ENCODE peak calls at places on chromosome 21, in nine cellular contexts. X is pancreas, D is AG04450, M is right lobe of liver, Q is aorta, P is mesendoderm, Z is PC-3, T is HAP-1, G is right cardiac atrium. I is an unnamed sample.

GRCh38 chr21:33047231-33047630 is 21.5 kb downstream of the OLIG2 start:
- DNase-seq in X (no peak), D (peak), M (no peak), Q (no peak), P (no peak), Z (peak), T (no peak), G (no peak), I (no peak)

GRCh38 chr21:38945536-38946245 is 140.0 kb downstream of the ETS2 start:
- DNase-seq in X (no peak), D (no peak), M (no peak), Q (no peak), P (peak), Z (no peak), T (no peak), G (no peak), I (peak)

GRCh38 chr21:38306407-38306806 is 49.6 kb downstream of the KCNJ15 start:
- DNase-seq in X (no peak), D (peak), M (no peak), Q (no peak), P (no peak), Z (peak), T (no peak), G (no peak), I (peak)

GRCh38 chr21:39686636-39687035 is 58.3 kb upstream of the IGSF5 start:
- DNase-seq in X (no peak), D (no peak), M (no peak), Q (no peak), P (no peak), Z (no peak), T (no peak), G (no peak), I (no peak)

GRCh38 chr21:37877171-37877570 is 39.1 kb downstream of the KCNJ6 start:
- DNase-seq in X (no peak), D (no peak), M (no peak), Q (no peak), P (no peak), Z (peak), T (no peak), G (no peak), I (no peak)

GRCh38 chr21:31282095-31282709 is 61.9 kb downstream of the TIAM1 start:
- DNase-seq in X (no peak), D (peak), M (no peak), Q (no peak), P (no peak), Z (peak), T (no peak), G (peak), I (peak)

GRCh38 chr21:45846373-45847160 is 135.0 kb upstream of the COL6A1 start:
- DNase-seq in X (no peak), D (no peak), M (no peak), Q (no peak), P (no peak), Z (no peak), T (peak), G (no peak), I (no peak)

GRCh38 chr21:45632165-45632896 is 11.2 kb upstream of the PCBP3 start:
- DNase-seq in X (no peak), D (no peak), M (no peak), Q (no peak), P (no peak), Z (no peak), T (no peak), G (no peak), I (no peak)

GRCh38 chr21:29991624-29992023 is 51.8 kb upstream of the GRIK1 start:
- DNase-seq in X (no peak), D (no peak), M (no peak), Q (no peak), P (no peak), Z (no peak), T (no peak), G (no peak), I (no peak)

GRCh38 chr21:40047211-40047610 is 180.0 kb downstream of the PCP4 start:
- DNase-seq in X (no peak), D (no peak), M (no peak), Q (no peak), P (no peak), Z (no peak), T (no peak), G (no peak), I (no peak)

GRCh38 chr21:27448960-27449359 is 482.1 kb upstream of the ADAMTS5 start:
- DNase-seq in X (peak), D (no peak), M (no peak), Q (no peak), P (no peak), Z (no peak), T (no peak), G (no peak), I (no peak)

GRCh38 chr21:44012474-44013379 is 618 bp downstream of the TRAPPC10 start:
- DNase-seq in X (peak), D (no peak), M (peak), Q (peak), P (peak), Z (peak), T (no peak), G (peak), I (no peak)

GRCh38 chr21:44347911-44348451 is 5.4 kb upstream of the TRPM2 start:
- DNase-seq in X (no peak), D (no peak), M (no peak), Q (no peak), P (no peak), Z (no peak), T (no peak), G (peak), I (no peak)

GRCh38 chr21:36282568-36283230 is 37.3 kb upstream of the MORC3 start:
- DNase-seq in X (no peak), D (no peak), M (no peak), Q (no peak), P (no peak), Z (no peak), T (no peak), G (no peak), I (no peak)

GRCh38 chr21:46009951-46010655 is 28.5 kb downstream of the COL6A1 start:
- DNase-seq in X (no peak), D (no peak), M (peak), Q (peak), P (no peak), Z (no peak), T (no peak), G (peak), I (no peak)

GRCh38 chr21:44931501-44932365 is 8.1 kb upstream of the SLX9 start:
- DNase-seq in X (no peak), D (no peak), M (peak), Q (peak), P (no peak), Z (peak), T (no peak), G (peak), I (no peak)

GRCh38 chr21:18041012-18041411 is 203.6 kb upstream of the CHODL start:
- DNase-seq in X (no peak), D (no peak), M (no peak), Q (no peak), P (peak), Z (peak), T (peak), G (no peak), I (no peak)

GRCh38 chr21:17726047-17726446 is 93.1 kb downstream of the C21orf91 start:
- DNase-seq in X (no peak), D (no peak), M (no peak), Q (no peak), P (peak), Z (peak), T (no peak), G (no peak), I (no peak)

GRCh38 chr21:46214478-46215340 is 13.9 kb downstream of the LSS start:
- DNase-seq in X (no peak), D (no peak), M (no peak), Q (no peak), P (no peak), Z (no peak), T (no peak), G (no peak), I (no peak)

GRCh38 chr21:19640964-19641363 is 1237.4 kb upstream of the TMPRSS15 start:
- DNase-seq in X (peak), D (no peak), M (no peak), Q (no peak), P (no peak), Z (no peak), T (no peak), G (no peak), I (no peak)

GRCh38 chr21:37365657-37366487 is 701 bp upstream of the DYRK1A start:
- DNase-seq in X (peak), D (no peak), M (peak), Q (peak), P (peak), Z (peak), T (peak), G (peak), I (peak)

DNA sequence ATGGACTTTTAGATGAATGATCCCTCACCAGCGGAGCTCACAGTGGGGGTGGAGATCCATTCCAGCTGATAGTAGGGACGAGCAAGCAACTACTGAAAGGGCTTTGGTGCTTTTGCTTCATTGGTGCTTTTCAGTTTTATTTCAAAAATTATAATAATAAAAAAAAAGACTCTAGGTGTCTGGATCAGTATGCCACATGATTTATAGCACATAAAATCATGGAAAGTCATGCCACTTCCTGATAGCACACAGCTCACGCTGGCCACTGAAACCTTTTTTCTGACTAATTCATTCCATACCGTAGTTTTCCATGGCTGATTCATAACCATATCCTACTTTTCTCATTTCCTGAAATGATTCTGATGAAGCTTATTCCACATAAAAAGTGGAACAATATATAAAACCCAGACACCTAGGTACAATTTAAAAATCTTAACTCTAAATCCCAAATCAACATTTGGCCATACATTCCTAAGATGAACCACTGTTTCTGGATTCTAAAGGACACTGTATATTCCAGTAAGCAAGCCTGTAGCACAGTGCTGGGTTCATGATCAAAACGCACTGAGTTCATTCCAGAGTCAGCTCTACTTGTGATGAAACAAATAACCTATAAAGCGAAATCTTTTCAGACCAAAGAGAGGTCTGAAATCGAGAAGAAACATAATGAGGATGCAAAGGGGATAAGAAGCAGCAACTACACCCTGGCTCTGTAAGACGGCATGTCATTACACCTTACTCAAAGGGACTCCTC is 41.4 kb upstream of the KCNE1 start:
- DNase-seq in X (no peak), D (no peak), M (no peak), Q (no peak), P (peak), Z (peak), T (no peak), G (no peak), I (peak)
- H3K4me3 ChIP-seq in X (no peak), D (peak), M (no peak), Q (peak), P (no peak), Z (peak), T (no peak), G (no peak), I (no peak)

GRCh38 chr21:14889080-14889805 is 175.6 kb downstream of the NRIP1 start:
- DNase-seq in X (no peak), D (peak), M (peak), Q (no peak), P (no peak), Z (peak), T (no peak), G (no peak), I (no peak)
- H3K4me3 ChIP-seq in X (no peak), D (no peak), M (no peak), Q (no peak), P (no peak), Z (no peak), T (no peak), G (no peak), I (no peak)

GRCh38 chr21:15732996-15733329 is 3.2 kb downstream of the USP25 start:
- DNase-seq in X (no peak), D (no peak), M (no peak), Q (no peak), P (no peak), Z (no peak), T (no peak), G (no peak), I (no peak)
- H3K4me3 ChIP-seq in X (no peak), D (peak), M (no peak), Q (no peak), P (no peak), Z (peak), T (peak), G (peak), I (no peak)

GRCh38 chr21:14384453-14384852 is 1.5 kb upstream of the HSPA13 start:
- DNase-seq in X (no peak), D (no peak), M (no peak), Q (no peak), P (no peak), Z (no peak), T (no peak), G (no peak), I (no peak)
- H3K4me3 ChIP-seq in X (no peak), D (no peak), M (no peak), Q (no peak), P (no peak), Z (no peak), T (no peak), G (peak), I (no peak)

GRCh38 chr21:35041122-35041521 is 8.0 kb downstream of the RUNX1 start:
- DNase-seq in X (no peak), D (no peak), M (no peak), Q (no peak), P (no peak), Z (no peak), T (no peak), G (no peak), I (no peak)

GRCh38 chr21:35036521-35037383 is 12.3 kb downstream of the RUNX1 start:
- DNase-seq in X (no peak), D (no peak), M (no peak), Q (no peak), P (no peak), Z (no peak), T (no peak), G (no peak), I (no peak)

GRCh38 chr21:35037384-35038105 is 11.6 kb downstream of the RUNX1 start:
- DNase-seq in X (no peak), D (no peak), M (no peak), Q (no peak), P (no peak), Z (no peak), T (no peak), G (no peak), I (no peak)

GRCh38 chr21:35038772-35039145 is 10.3 kb downstream of the RUNX1 start:
- DNase-seq in X (no peak), D (no peak), M (no peak), Q (no peak), P (peak), Z (no peak), T (no peak), G (no peak), I (no peak)

DNA sequence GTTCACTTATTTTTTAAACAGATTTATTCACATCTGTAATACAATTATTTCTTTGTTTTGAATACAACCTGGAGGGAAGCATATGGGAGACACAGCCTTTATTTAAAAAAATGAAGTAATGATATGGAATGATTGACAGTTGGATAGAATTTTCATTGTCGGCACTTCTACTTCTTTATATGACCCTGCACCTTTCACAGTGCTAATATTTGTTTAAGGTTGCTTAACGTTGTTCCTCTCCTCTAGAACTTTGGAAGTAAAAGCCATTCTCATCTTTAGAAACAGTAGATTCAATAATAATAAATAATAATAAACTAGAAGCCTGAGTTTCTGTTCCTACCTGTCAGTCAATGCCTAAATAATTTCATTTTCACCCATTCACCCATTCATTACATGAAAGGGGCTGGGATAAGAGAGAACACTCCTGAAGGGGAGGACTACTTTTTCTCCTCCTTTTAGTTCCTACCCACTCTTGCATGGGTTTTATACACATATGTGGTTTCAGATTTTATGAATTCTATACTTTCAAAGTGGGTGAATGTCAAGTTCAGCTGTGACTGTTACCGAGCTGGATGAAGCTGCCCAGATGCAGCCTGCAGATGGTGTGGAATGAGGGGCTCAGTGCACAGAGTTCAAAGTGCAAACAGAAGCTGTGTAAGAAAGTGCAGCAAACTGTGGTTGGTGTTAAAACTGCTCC is 9.4 kb downstream of the RUNX1 start:
- DNase-seq in X (no peak), D (no peak), M (no peak), Q (no peak), P (no peak), Z (peak), T (no peak), G (no peak), I (no peak)
- H3K4me3 ChIP-seq in X (no peak), D (no peak), M (no peak), Q (no peak), P (no peak), Z (no peak), T (no peak), G (no peak), I (no peak)

GRCh38 chr21:42198949-42199348 is 20.0 kb upstream of the ABCG1 start:
- DNase-seq in X (no peak), D (no peak), M (no peak), Q (no peak), P (no peak), Z (no peak), T (no peak), G (no peak), I (peak)

GRCh38 chr21:42199488-42200463 is 19.2 kb upstream of the ABCG1 start:
- DNase-seq in X (no peak), D (peak), M (no peak), Q (no peak), P (peak), Z (peak), T (no peak), G (no peak), I (peak)

GRCh38 chr21:42201615-42202161 is 17.3 kb upstream of the ABCG1 start:
- DNase-seq in X (no peak), D (no peak), M (no peak), Q (no peak), P (no peak), Z (no peak), T (no peak), G (no peak), I (peak)

GRCh38 chr21:42202321-42202720 is 16.6 kb upstream of the ABCG1 start:
- DNase-seq in X (no peak), D (no peak), M (no peak), Q (no peak), P (no peak), Z (no peak), T (no peak), G (no peak), I (no peak)

DNA sequence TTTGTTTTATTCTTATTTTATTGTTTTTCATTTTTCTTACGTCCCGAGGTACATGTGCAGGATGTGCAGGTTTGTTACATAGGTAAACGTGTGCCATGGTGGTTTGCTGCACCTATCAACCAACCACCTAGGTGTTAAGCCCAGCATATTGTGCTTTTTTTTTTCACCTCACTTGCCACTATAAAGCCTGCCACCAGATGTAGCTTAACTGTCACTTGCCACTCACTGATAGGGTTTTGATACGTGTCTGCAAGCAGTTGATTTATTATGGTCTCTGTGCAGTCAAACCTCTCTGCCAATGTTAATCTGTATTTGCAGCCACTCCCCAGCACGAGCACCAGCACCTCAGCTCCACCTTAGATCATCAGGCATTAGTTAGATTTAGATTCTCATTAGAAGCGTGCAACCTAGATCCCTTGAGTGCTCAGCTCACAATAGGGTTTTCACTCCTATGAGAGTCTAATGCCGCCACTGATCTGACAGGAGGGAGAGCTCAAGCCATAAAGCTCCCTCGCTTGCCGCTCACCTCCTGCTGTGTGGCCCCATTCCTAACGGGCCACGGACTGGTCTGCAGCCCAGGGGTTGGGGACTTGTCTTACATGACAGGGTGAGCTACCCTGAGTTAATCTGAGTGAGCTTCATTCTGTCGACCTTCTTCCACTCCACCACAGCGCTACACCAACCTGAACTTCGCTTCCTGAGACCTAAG is 17.9 kb upstream of the ABCG1 start:
- DNase-seq in X (no peak), D (no peak), M (no peak), Q (no peak), P (no peak), Z (no peak), T (no peak), G (no peak), I (no peak)
- H3K4me3 ChIP-seq in X (no peak), D (no peak), M (no peak), Q (no peak), P (no peak), Z (no peak), T (no peak), G (no peak), I (no peak)

GRCh38 chr21:42527127-42527488 is 13.5 kb downstream of the SLC37A1 start:
- DNase-seq in X (no peak), D (no peak), M (no peak), Q (no peak), P (no peak), Z (no peak), T (no peak), G (no peak), I (no peak)
- H3K4me3 ChIP-seq in X (no peak), D (no peak), M (no peak), Q (no peak), P (no peak), Z (no peak), T (no peak), G (no peak), I (no peak)

GRCh38 chr21:14290584-14290983 is 74.6 kb downstream of the RBM11 start:
- DNase-seq in X (no peak), D (no peak), M (no peak), Q (no peak), P (no peak), Z (no peak), T (no peak), G (no peak), I (no peak)

GRCh38 chr21:14284439-14284838 is 68.5 kb downstream of the RBM11 start:
- DNase-seq in X (no peak), D (no peak), M (no peak), Q (no peak), P (no peak), Z (no peak), T (no peak), G (no peak), I (no peak)

DNA sequence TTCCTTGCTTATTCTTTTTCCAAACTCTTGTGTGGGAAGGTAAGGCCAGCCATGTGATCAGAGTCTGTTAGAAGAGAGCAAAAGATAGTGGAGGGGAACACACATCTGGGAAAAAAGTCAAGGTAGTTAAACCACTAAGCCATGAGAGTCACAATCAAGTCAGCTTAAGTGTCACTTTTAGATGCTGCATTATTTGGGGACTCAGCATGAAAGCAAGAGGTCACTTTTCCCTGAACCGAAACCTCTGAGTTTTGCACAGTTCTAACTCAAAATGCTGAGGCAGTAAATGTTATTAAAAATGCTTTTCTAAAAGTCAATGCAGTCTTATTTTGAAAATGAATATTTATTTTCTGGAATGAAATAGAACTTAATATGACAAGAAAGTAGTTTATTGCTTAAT is 69.2 kb downstream of the RBM11 start:
- DNase-seq in X (no peak), D (no peak), M (no peak), Q (no peak), P (no peak), Z (no peak), T (no peak), G (no peak), I (no peak)
- H3K4me3 ChIP-seq in X (no peak), D (no peak), M (no peak), Q (no peak), P (no peak), Z (no peak), T (no peak), G (no peak), I (no peak)

GRCh38 chr21:21007606-21008005 is 9.4 kb downstream of the NCAM2 start:
- DNase-seq in X (no peak), D (no peak), M (no peak), Q (no peak), P (no peak), Z (no peak), T (no peak), G (no peak), I (no peak)
- H3K4me3 ChIP-seq in X (no peak), D (no peak), M (no peak), Q (no peak), P (no peak), Z (no peak), T (no peak), G (no peak), I (no peak)

I was measured in SJSA1.